ENCODE peak calls at places on chromosome 19, in eight cellular contexts. S is fibroblast of mammary gland, F is adrenal gland, O is choroid plexus epithelial cell, C is transverse colon, Y is heart left ventricle, P is astrocyte of the cerebellum, Q is HCT116. D is an unnamed sample.

GRCh38 chr19:3407556-3408516 is 41.5 kb downstream of the NFIC start:
- DNase-seq in C (no peak), Q (no peak), Y (peak; percentile 70), O (peak; percentile 57), S (peak; percentile 32), F (peak; percentile 67), P (peak; percentile 51), D (no peak)

GRCh38 chr19:44757057-44757734 is 8.7 kb downstream of the BCL3 start:
- DNase-seq in O (peak; percentile 87), F (peak; percentile 57), S (peak; percentile 82), C (peak; percentile 48), Q (no peak), P (no peak), Y (peak; percentile 80), D (no peak)

GRCh38 chr19:14686411-14686810 is 3.4 kb upstream of the ZNF333 start:
- DNase-seq in Q (peak; percentile 29), C (peak; percentile 17), O (peak; percentile 53), S (peak; percentile 25), Y (no peak), F (no peak), P (no peak), D (no peak)

GRCh38 chr19:18894254-18895037 is 1.5 kb downstream of the CERS1 start:
- DNase-seq in S (peak; percentile 38), P (no peak), Q (no peak), C (no peak), Y (no peak), O (peak; percentile 43), F (no peak), D (no peak)

GRCh38 chr19:34066007-34066656 is 106.2 kb upstream of the LSM14A start:
- DNase-seq in S (no peak), Q (no peak), F (no peak), Y (no peak), P (no peak), C (no peak), O (no peak), D (no peak)

GRCh38 chr19:43575955-43576451 is 402 bp downstream of the PINLYP start:
- DNase-seq in S (no peak), C (no peak), P (no peak), Q (no peak), O (no peak), Y (no peak), F (no peak), D (no peak)

GRCh38 chr19:47374876-47375693 is 26.0 kb downstream of the DHX34 start:
- DNase-seq in Q (no peak), Y (no peak), P (no peak), C (no peak), F (no peak), O (no peak), S (no peak), D (no peak)

GRCh38 chr19:44592451-44592890 is 20.9 kb upstream of the IGSF23 start:
- DNase-seq in P (no peak), F (peak; percentile 29), O (no peak), S (no peak), Y (peak; percentile 18), C (no peak), Q (no peak), D (no peak)

GRCh38 chr19:4456566-4456842 is 1.1 kb downstream of the UBXN6 start:
- DNase-seq in S (peak; percentile 71), F (peak; percentile 68), O (peak; percentile 71), P (no peak), C (peak; percentile 36), Q (no peak), Y (no peak), D (no peak)

GRCh38 chr19:35027851-35028599 is 2.2 kb upstream of the SCN1B start:
- DNase-seq in C (no peak), S (peak; percentile 33), O (peak; percentile 76), Y (no peak), Q (no peak), P (peak; percentile 65), F (no peak), D (no peak)

GRCh38 chr19:3479819-3480215 is 508 bp downstream of the SMIM24 start:
- DNase-seq in F (no peak), P (no peak), Q (no peak), O (no peak), Y (no peak), S (no peak), C (no peak), D (no peak)

GRCh38 chr19:36417752-36418286 is 625 bp downstream of the ZFP82 start:
- DNase-seq in C (no peak), Y (no peak), P (no peak), Q (no peak), S (no peak), F (no peak), O (no peak), D (no peak)

GRCh38 chr19:4337906-4338440 is 654 bp downstream of the STAP2 start:
- DNase-seq in F (peak; percentile 70), S (no peak), O (peak; percentile 27), Q (no peak), Y (no peak), C (peak; percentile 62), P (no peak), D (no peak)

DNA sequence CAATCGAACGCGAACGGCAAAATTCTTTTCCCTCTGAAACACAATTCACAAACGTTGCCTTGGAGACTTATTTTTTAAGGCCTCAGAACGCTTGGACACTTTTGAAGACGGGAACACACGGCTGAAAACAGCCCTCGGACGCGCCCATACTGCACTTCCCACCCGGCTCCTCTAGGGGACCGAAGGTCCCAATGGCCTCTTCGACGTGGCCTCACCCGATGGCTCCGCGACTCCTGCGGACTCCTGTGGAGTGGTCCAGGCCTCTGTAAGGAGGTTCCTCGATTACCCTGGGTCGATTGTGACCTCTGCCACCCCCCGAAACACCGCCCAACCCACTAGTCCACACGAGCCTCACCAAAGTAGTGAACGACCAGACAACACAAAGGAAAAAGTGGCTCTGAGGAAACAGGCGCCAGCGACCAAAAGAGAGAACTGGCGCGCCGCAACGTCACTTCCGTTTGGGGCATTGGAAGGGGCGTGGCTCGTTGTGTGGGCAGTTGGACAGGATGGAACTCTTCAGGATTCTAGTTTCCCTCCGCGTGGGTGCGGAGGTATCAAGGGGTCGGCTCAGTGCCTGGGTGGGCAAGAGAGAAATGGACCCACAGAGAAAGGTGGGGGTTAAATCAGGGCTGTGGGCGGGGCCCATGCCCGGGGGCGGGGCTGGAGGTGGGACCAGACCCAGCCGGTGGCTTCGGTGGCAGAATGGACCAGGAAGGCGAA is at the start of gene ZNF560:
- DNase-seq in C (no peak), O (peak; percentile 13), Y (no peak), Q (no peak), S (peak; percentile 21), P (no peak), F (no peak), D (no peak)
- TF ChIP-seq CTCF in C (no peak), O (peak; percentile 35), Y (no peak), Q (peak; percentile 11), S (peak; percentile 20), P (no peak), F (no peak), D (peak; percentile 16)

GRCh38 chr19:50357178-50358100 is 8.0 kb downstream of the NAPSA start:
- DNase-seq in Q (no peak), P (peak; percentile 29), S (peak; percentile 52), Y (peak; percentile 65), F (peak; percentile 73), C (peak; percentile 79), O (peak; percentile 60), D (no peak)

GRCh38 chr19:50352242-50352641 is 13.2 kb downstream of the NAPSA start:
- DNase-seq in Y (no peak), S (no peak), Q (no peak), P (no peak), C (no peak), F (no peak), O (no peak), D (no peak)

GRCh38 chr19:50358483-50359431 is 6.7 kb downstream of the NAPSA start:
- DNase-seq in P (no peak), Y (peak; percentile 70), F (peak; percentile 51), C (peak; percentile 64), Q (no peak), S (peak; percentile 48), O (peak; percentile 41), D (no peak)

GRCh38 chr19:50359432-50359818 is 6.0 kb downstream of the NAPSA start:
- DNase-seq in Q (no peak), Y (no peak), S (no peak), F (no peak), P (no peak), O (no peak), C (no peak), D (no peak)

DNA sequence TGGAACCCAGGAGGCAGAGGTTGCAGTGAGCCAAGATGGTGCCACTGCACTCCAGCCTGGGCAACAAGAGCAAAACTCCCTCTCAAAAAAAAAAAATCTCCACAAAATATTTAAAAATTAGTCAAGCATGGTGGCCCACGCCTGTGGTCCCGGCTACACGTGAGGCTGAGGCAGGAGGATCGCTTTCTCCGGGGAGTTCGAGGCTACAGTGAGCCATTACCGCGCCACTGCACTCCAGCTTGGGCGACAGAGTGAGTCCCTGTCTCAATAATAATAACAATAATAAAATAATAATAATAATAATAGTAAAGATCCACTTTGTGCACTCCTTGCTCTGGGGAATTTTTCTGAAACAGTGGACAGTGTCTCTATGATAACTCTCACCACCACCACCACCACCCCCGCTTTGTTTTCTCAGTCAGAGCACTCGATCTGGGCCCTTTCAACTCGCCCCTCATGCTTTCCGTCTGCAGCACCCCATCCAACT is 8.7 kb downstream of the NAPSA start:
- DNase-seq in S (no peak), Y (no peak), O (no peak), Q (no peak), P (no peak), F (no peak), C (no peak), D (no peak)
- H3K4me3 ChIP-seq in S (no peak overlapping the region), Y (no peak overlapping the region), O (no peak overlapping the region), Q (no peak overlapping the region), P (no peak overlapping the region), F (no peak overlapping the region), C (peak overlapping the region; percentile 34), D (no peak overlapping the region)

GRCh38 chr19:38021356-38021755 is 114.3 kb downstream of the SIPA1L3 start:
- DNase-seq in S (no peak), P (no peak), Y (no peak), Q (no peak), F (no peak), O (no peak), C (no peak), D (no peak)
- TF ChIP-seq CTCF in S (no peak), P (no peak), Y (no peak), Q (no peak), F (no peak), O (no peak), C (no peak), D (no peak)

GRCh38 chr19:1955171-1956142 is 14.5 kb downstream of the CSNK1G2 start:
- DNase-seq in Q (no peak), Y (no peak), F (no peak), C (no peak), O (no peak), P (no peak), S (no peak), D (no peak)

GRCh38 chr19:1957562-1958248 is 16.7 kb downstream of the CSNK1G2 start:
- DNase-seq in Y (no peak), F (no peak), P (no peak), S (no peak), O (no peak), C (no peak), Q (no peak), D (no peak)

GRCh38 chr19:1954547-1954946 is 13.6 kb downstream of the CSNK1G2 start:
- DNase-seq in O (no peak), Y (no peak), Q (no peak), S (no peak), F (no peak), P (no peak), C (no peak), D (no peak)

GRCh38 chr19:1956868-1957492 is 16.0 kb downstream of the CSNK1G2 start:
- DNase-seq in Q (no peak), Y (no peak), C (peak; percentile 31), F (peak; percentile 92), S (no peak), O (no peak), P (no peak), D (no peak)

GRCh38 chr19:1956143-1956537 is 15.2 kb downstream of the CSNK1G2 start:
- DNase-seq in F (no peak), S (no peak), Y (no peak), O (no peak), Q (no peak), P (no peak), C (no peak), D (no peak)
- H3K4me3 ChIP-seq in F (no peak overlapping the region), S (no peak overlapping the region), Y (no peak overlapping the region), O (no peak overlapping the region), Q (no peak overlapping the region), P (no peak overlapping the region), C (no peak overlapping the region), D (no peak overlapping the region)